ENCODE peak calls at places on chromosomes 11 and 22, in nine cellular contexts. M, C, H, K, D, J, W, G and U are unnamed samples.

GRCh38 chr11:46183819-46184218 is 62.6 kb upstream of the PHF21A start:
- DNase-seq in M (peak), C (no peak), H (peak), K (no peak), D (peak), J (peak), W (no peak), G (peak), U (no peak)

GRCh38 chr11:120211522-120212258 is 858 bp downstream of the OAF start:
- DNase-seq in M (no peak), C (no peak), H (no peak), K (no peak), D (no peak), J (no peak), W (no peak), G (no peak), U (no peak)

GRCh38 chr22:46103181-46103580 is 47.1 kb upstream of the PPARA start:
- DNase-seq in M (no peak), C (no peak), H (no peak), K (no peak), D (no peak), J (no peak), W (no peak), G (no peak), U (no peak)

GRCh38 chr22:44278234-44279058 is 34.3 kb downstream of the SHISAL1 start:
- DNase-seq in M (no peak), C (no peak), H (no peak), K (no peak), D (no peak), J (no peak), W (no peak), G (peak), U (no peak)

GRCh38 chr11:108587109-108587508 is 6.5 kb downstream of the EXPH5 start:
- DNase-seq in M (no peak), C (no peak), H (no peak), K (no peak), D (no peak), J (no peak), W (no peak), G (no peak), U (no peak)

GRCh38 chr11:68044145-68044813 is 5.5 kb downstream of the TCIRG1 start:
- DNase-seq in M (no peak), C (no peak), H (no peak), K (no peak), D (no peak), J (no peak), W (no peak), G (no peak), U (no peak)

GRCh38 chr11:50186146-50186545 is 153.5 kb downstream of the OR4C45 start:
- DNase-seq in M (no peak), C (no peak), H (no peak), K (no peak), D (no peak), J (no peak), W (no peak), G (no peak), U (no peak)

GRCh38 chr11:124961972-124962609 is 8.1 kb downstream of the CCDC15 start:
- DNase-seq in M (peak), C (peak), H (peak), K (no peak), D (peak), J (peak), W (no peak), G (peak), U (peak)

GRCh38 chr11:101354801-101355200 is 225.2 kb upstream of the PGR start:
- DNase-seq in M (no peak), C (no peak), H (no peak), K (no peak), D (no peak), J (no peak), W (no peak), G (no peak), U (no peak)

GRCh38 chr11:108985611-108986279 is 320.9 kb downstream of the DDX10 start:
- DNase-seq in M (no peak), C (peak), H (peak), K (no peak), D (peak), J (peak), W (no peak), G (peak), U (no peak)

GRCh38 chr11:134333312-134333711 is 1.5 kb downstream of the GLB1L2 start:
- DNase-seq in M (no peak), C (no peak), H (no peak), K (no peak), D (no peak), J (no peak), W (no peak), G (no peak), U (no peak)

GRCh38 chr11:122398167-122398566 is 257.4 kb upstream of the UBASH3B start:
- DNase-seq in M (no peak), C (no peak), H (no peak), K (no peak), D (no peak), J (no peak), W (no peak), G (peak), U (no peak)

GRCh38 chr11:111674941-111675340 is 72.7 kb downstream of the SIK2 start:
- DNase-seq in M (no peak), C (no peak), H (no peak), K (no peak), D (no peak), J (no peak), W (no peak), G (no peak), U (no peak)

GRCh38 chr11:35376613-35377012 is 42.7 kb downstream of the SLC1A2 start:
- DNase-seq in M (no peak), C (no peak), H (no peak), K (no peak), D (no peak), J (peak), W (no peak), G (no peak), U (no peak)

GRCh38 chr11:17610402-17610894 is 63.4 kb downstream of the OTOG start:
- DNase-seq in M (no peak), C (no peak), H (no peak), K (no peak), D (no peak), J (no peak), W (no peak), G (no peak), U (no peak)

GRCh38 chr11:104324276-104324675 is 160.3 kb upstream of the PDGFD start:
- DNase-seq in M (no peak), C (no peak), H (no peak), K (no peak), D (no peak), J (no peak), W (no peak), G (no peak), U (no peak)

GRCh38 chr22:27857441-27857840 is 55.9 kb upstream of the MN1 start:
- DNase-seq in M (peak), C (no peak), H (no peak), K (no peak), D (no peak), J (no peak), W (no peak), G (no peak), U (no peak)

GRCh38 chr11:1838077-1838425 is 730 bp upstream of the TNNI2 start:
- DNase-seq in M (no peak), C (no peak), H (no peak), K (no peak), D (no peak), J (no peak), W (no peak), G (no peak), U (no peak)

GRCh38 chr22:21937041-21937820 is 15.4 kb downstream of the PPM1F start:
- DNase-seq in M (no peak), C (no peak), H (no peak), K (no peak), D (no peak), J (no peak), W (no peak), G (peak), U (no peak)

GRCh38 chr11:116224154-116224888 is 548.5 kb downstream of the BUD13 start:
- DNase-seq in M (peak), C (peak), H (no peak), K (peak), D (peak), J (no peak), W (no peak), G (peak), U (peak)

GRCh38 chr11:31947051-31947450 is 135.9 kb upstream of the PAX6 start:
- DNase-seq in M (no peak), C (no peak), H (no peak), K (no peak), D (no peak), J (no peak), W (no peak), G (no peak), U (no peak)

GRCh38 chr11:114181752-114182151 is 114.4 kb upstream of the NNMT start:
- DNase-seq in M (no peak), C (no peak), H (no peak), K (no peak), D (no peak), J (no peak), W (no peak), G (no peak), U (no peak)